ENCODE peak calls at places on chromosomes 6 and 20, in six cellular contexts. Z is breast epithelium, D is HCT116, L is SK-N-SH, M is GM23338, B is transverse colon. W is an unnamed sample.

GRCh38 chr6:159098636-159099106 is 53.9 kb upstream of the TAGAP start:
- DNase-seq in Z (peak), D (no peak), L (no peak), M (no peak), B (no peak), W (peak)

GRCh38 chr20:3932277-3933073 is 43.3 kb downstream of the PANK2 start:
- DNase-seq in Z (no peak), D (no peak), L (no peak), M (no peak), B (no peak), W (no peak)

GRCh38 chr6:21846541-21847451 is 253.2 kb downstream of the SOX4 start:
- DNase-seq in Z (no peak), D (no peak), L (peak), M (peak), B (no peak), W (peak)

GRCh38 chr6:12119085-12119588 is 107.0 kb downstream of the HIVEP1 start:
- DNase-seq in Z (no peak), D (no peak), L (no peak), M (no peak), B (no peak), W (no peak)

GRCh38 chr6:26660096-26660425 is 515 bp upstream of the ZNF322 start:
- DNase-seq in Z (no peak), D (no peak), L (no peak), M (peak), B (no peak), W (no peak)

GRCh38 chr6:20203561-20204528 is 8.4 kb downstream of the MBOAT1 start:
- DNase-seq in Z (no peak), D (no peak), L (no peak), M (no peak), B (no peak), W (no peak)

GRCh38 chr6:36514554-36515456 is 32.5 kb downstream of the STK38 start:
- DNase-seq in Z (no peak), D (no peak), L (no peak), M (no peak), B (peak), W (no peak)

GRCh38 chr20:63626424-63627128 is at the start of gene GMEB2:
- DNase-seq in Z (peak), D (peak), L (peak), M (peak), B (peak), W (peak)

GRCh38 chr6:134840086-134840485 is 109.8 kb downstream of the ALDH8A1 start:
- DNase-seq in Z (no peak), D (no peak), L (no peak), M (no peak), B (peak), W (no peak)

DNA sequence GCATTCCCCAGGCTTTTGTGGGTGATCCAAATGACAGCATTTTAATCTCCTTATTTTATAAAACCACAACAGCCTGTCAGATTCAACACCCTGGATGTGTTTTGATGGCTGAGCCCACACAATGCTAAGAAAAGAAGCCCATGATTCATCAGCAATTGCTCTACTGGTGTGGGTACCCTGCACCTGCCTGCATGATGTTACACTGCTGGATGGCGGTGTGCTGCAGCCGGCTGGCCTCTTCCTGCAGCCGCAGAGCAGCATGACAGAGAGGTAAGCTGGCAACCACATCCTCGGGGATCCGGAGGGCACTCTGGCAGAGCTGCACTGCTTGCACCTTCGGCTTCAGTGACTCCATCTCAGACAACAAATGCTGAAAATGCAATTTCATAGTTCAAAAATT is 327.5 kb downstream of the SYNE1 start:
- DNase-seq in Z (no peak), D (no peak), L (no peak), M (peak), B (peak), W (no peak)
- TF ChIP-seq POLR2AphosphoS5 in Z (no peak), D (no peak), L (no peak), M (no peak), B (no peak), W (no peak)

GRCh38 chr6:17703256-17703694 is 3.5 kb downstream of the NUP153 start:
- DNase-seq in Z (peak), D (no peak), L (no peak), M (no peak), B (no peak), W (peak)
- TF ChIP-seq POLR2AphosphoS5 in Z (no peak), D (no peak), L (peak), M (no peak), B (peak), W (no peak)

GRCh38 chr6:88377976-88378580 is 211.9 kb upstream of the CNR1 start:
- DNase-seq in Z (no peak), D (no peak), L (no peak), M (no peak), B (no peak), W (no peak)
- TF ChIP-seq POLR2AphosphoS5 in Z (no peak), D (no peak), L (no peak), M (no peak), B (no peak), W (no peak)

GRCh38 chr6:131216277-131216676 is 81.0 kb downstream of the AKAP7 start:
- DNase-seq in Z (no peak), D (no peak), L (no peak), M (no peak), B (no peak), W (no peak)
- TF ChIP-seq POLR2AphosphoS5 in Z (no peak), D (no peak), L (no peak), M (no peak), B (no peak), W (no peak)

GRCh38 chr6:139536751-139537617 is 162.5 kb upstream of the CITED2 start:
- DNase-seq in Z (no peak), D (no peak), L (no peak), M (no peak), B (peak), W (no peak)

GRCh38 chr6:139540276-139540675 is 165.8 kb upstream of the CITED2 start:
- DNase-seq in Z (no peak), D (no peak), L (no peak), M (no peak), B (peak), W (no peak)

GRCh38 chr6:139542351-139542750 is 167.9 kb upstream of the CITED2 start:
- DNase-seq in Z (no peak), D (no peak), L (no peak), M (no peak), B (no peak), W (no peak)

GRCh38 chr6:139538366-139538765 is 163.9 kb upstream of the CITED2 start:
- DNase-seq in Z (no peak), D (no peak), L (no peak), M (no peak), B (no peak), W (no peak)

DNA sequence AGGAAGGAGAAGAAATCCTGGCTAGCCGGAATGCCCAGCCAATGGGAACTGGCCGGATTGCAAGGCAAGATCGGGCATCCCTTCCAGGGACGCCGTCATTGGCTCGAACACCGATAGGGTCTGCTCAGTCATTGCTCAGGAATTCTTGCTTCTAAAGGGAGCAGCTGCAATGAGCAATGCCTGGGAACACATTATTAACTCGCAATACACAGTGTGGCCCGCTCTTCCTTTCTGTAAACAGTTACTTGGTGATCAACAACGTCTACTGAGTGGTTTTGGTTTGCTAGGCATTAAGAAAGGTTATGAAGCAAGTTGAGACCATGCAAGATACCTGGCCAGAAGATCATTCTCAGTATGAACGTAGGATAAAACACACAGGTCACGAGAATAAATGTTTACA is 165.4 kb upstream of the CITED2 start:
- DNase-seq in Z (no peak), D (peak), L (peak), M (peak), B (peak), W (no peak)
- TF ChIP-seq POLR2AphosphoS5 in Z (peak), D (no peak), L (peak), M (no peak), B (peak), W (no peak)

GRCh38 chr6:31090973-31091364 is 21.4 kb downstream of the C6orf15 start:
- DNase-seq in Z (no peak), D (no peak), L (no peak), M (no peak), B (peak), W (no peak)

GRCh38 chr6:31092238-31092637 is 20.1 kb downstream of the C6orf15 start:
- DNase-seq in Z (no peak), D (no peak), L (no peak), M (no peak), B (no peak), W (no peak)

GRCh38 chr6:31091680-31092079 is 20.7 kb downstream of the C6orf15 start:
- DNase-seq in Z (no peak), D (no peak), L (no peak), M (no peak), B (peak), W (no peak)

GRCh38 chr6:31092769-31093505 is 19.4 kb downstream of the C6orf15 start:
- DNase-seq in Z (no peak), D (no peak), L (no peak), M (no peak), B (no peak), W (no peak)

DNA sequence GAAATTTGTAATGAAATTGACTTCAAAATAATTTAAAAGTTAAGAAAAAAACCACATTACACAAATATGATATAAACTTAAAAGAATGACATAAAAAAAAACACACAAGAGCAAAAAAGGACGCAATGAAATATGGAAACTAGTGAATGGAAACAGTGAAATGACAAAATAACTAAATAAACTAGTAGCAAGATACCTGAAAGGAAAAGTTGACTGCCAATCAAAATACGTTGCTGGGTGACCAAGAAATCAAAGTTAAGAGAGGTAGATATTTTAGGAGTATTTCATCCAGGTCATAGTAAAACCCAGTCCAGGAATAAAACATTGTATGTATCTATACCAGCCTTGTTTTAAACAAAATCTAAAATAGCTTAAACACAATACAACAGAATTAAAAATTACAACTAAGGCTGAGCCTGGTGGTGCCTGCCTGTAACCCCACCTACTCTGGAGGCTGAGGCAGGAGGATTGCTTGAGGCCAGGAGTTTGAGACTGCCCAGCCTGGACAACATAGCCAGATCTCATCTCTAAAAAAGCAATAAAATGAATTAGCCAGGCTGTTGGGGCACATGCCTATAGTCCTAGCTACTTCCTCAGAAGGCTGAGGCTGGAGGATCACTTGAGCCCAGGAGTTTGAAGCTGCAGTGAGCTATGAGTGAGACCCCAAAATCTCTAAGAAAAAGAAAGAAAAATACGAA is 22.0 kb downstream of the C6orf15 start:
- DNase-seq in Z (no peak), D (no peak), L (no peak), M (no peak), B (no peak), W (no peak)
- TF ChIP-seq POLR2AphosphoS5 in Z (no peak), D (no peak), L (no peak), M (no peak), B (no peak), W (no peak)

GRCh38 chr20:20012517-20012916 is 4.6 kb upstream of the NAA20 start:
- DNase-seq in Z (no peak), D (no peak), L (no peak), M (no peak), B (no peak), W (no peak)

GRCh38 chr20:20005381-20005780 is 11.8 kb upstream of the NAA20 start:
- DNase-seq in Z (no peak), D (no peak), L (no peak), M (no peak), B (no peak), W (no peak)

GRCh38 chr20:20014659-20015058 is 2.5 kb upstream of the NAA20 start:
- DNase-seq in Z (no peak), D (no peak), L (no peak), M (peak), B (no peak), W (no peak)

GRCh38 chr20:20009784-20010253 is 7.3 kb upstream of the NAA20 start:
- DNase-seq in Z (no peak), D (no peak), L (no peak), M (peak), B (no peak), W (no peak)

DNA sequence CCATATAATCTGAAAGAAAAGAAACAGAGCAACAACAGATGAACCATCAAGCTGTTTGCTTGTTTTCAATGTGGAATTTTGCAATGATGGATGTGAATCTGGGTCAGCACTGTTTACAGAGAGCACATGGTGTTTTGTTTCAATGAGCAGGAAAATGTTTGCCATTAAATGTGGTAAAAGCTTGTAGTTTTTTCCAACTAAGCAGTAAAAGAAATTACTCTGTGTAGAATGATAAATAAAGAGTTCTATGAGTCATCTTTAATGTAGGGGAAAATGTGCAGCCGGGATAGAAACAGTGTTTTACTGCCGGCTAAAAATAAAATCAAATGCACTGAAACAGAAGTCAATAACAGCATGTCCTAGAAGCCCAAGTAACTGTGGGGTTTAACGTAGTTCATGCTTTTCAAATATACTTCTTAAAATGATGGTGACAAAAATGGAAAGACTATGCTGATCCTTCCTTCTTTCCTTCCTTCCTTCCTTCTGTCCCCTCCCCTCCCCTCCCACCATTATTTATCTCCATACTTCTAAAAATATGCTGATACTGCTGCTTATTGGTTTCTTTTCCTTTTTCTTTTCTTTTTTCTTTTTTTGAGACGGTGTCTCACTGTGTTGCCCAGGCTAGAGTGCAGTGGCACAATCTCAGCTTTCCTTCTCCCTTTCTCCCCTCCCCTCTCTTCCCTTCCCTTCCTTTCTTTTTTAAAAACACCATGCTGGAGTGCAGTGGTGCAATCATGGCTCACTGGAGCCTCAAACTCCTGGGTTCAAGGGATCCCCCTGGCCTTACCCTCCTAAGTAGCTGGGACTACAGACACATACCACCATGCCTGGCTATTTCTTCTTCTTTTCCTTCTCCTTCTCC is 6.3 kb upstream of the NAA20 start:
- DNase-seq in Z (no peak), D (no peak), L (no peak), M (no peak), B (no peak), W (no peak)
- TF ChIP-seq POLR2AphosphoS5 in Z (peak), D (no peak), L (no peak), M (no peak), B (peak), W (no peak)

GRCh38 chr6:71421611-71422010 is 133.0 kb downstream of the OGFRL1 start:
- DNase-seq in Z (no peak), D (no peak), L (no peak), M (no peak), B (no peak), W (no peak)

GRCh38 chr6:71419217-71419953 is 130.8 kb downstream of the OGFRL1 start:
- DNase-seq in Z (no peak), D (no peak), L (no peak), M (peak), B (no peak), W (no peak)

GRCh38 chr6:71419954-71420692 is 131.5 kb downstream of the OGFRL1 start:
- DNase-seq in Z (peak), D (no peak), L (peak), M (peak), B (peak), W (no peak)

GRCh38 chr6:71420693-71421328 is 132.2 kb downstream of the OGFRL1 start:
- DNase-seq in Z (peak), D (no peak), L (peak), M (peak), B (peak), W (no peak)
- TF ChIP-seq POLR2AphosphoS5 in Z (peak), D (no peak), L (peak), M (peak), B (peak), W (no peak)

GRCh38 chr6:15691250-15691869 is 28.5 kb upstream of the DTNBP1 start:
- DNase-seq in Z (peak), D (peak), L (peak), M (peak), B (peak), W (peak)
- TF ChIP-seq POLR2AphosphoS5 in Z (peak), D (no peak), L (no peak), M (no peak), B (peak), W (no peak)